ENCODE peak calls at places on chromosome 11, in five cellular contexts. E, A, J, N and K are unnamed samples.

GRCh38 chr11:19605500-19606371 is 106.9 kb upstream of the NAV2 start:
- DNase-seq in A (peak), E (no peak), N (peak), J (peak), K (peak)

GRCh38 chr11:79193663-79194062 is 247.2 kb downstream of the TENM4 start:
- DNase-seq in A (no peak), E (no peak), J (no peak), N (no peak), K (no peak)

GRCh38 chr11:86954288-86955110 is 696 bp downstream of the FZD4 start:
- DNase-seq in E (no peak), J (no peak), A (peak), N (no peak), K (no peak)

GRCh38 chr11:67437082-67437821 is at the start of gene PTPRCAP:
- DNase-seq in J (no peak), N (no peak), A (no peak), E (no peak), K (no peak)

GRCh38 chr11:70675697-70676374 is 277.5 kb downstream of the CTTN start:
- DNase-seq in J (no peak), E (no peak), A (peak), N (no peak), K (no peak)

GRCh38 chr11:10041337-10041736 is 252.7 kb downstream of the SBF2 start:
- DNase-seq in N (no peak), J (no peak), A (no peak), E (no peak), K (no peak)

GRCh38 chr11:82936261-82936660 is 34.7 kb downstream of the DDIAS start:
- DNase-seq in N (peak), J (peak), A (peak), E (no peak), K (peak)

GRCh38 chr11:72824811-72825505 is 10.7 kb downstream of the ATG16L2 start:
- DNase-seq in E (no peak), A (no peak), J (no peak), N (no peak), K (no peak)

GRCh38 chr11:116601734-116602636 is 170.8 kb downstream of the BUD13 start:
- DNase-seq in E (no peak), A (no peak), N (peak), J (peak), K (no peak)

GRCh38 chr11:27234043-27234668 is 128.9 kb downstream of the CCDC34 start:
- DNase-seq in A (peak), J (peak), N (peak), E (peak), K (peak)

GRCh38 chr11:103465555-103466140 is 356.4 kb downstream of the DYNC2H1 start:
- DNase-seq in E (no peak), A (no peak), N (no peak), J (peak), K (no peak)

GRCh38 chr11:31821235-31821764 is 10.2 kb upstream of the PAX6 start:
- DNase-seq in J (no peak), E (no peak), A (no peak), N (no peak), K (no peak)

GRCh38 chr11:68749501-68750196 is 1.7 kb downstream of the TESMIN start:
- DNase-seq in N (peak), A (peak), E (no peak), J (peak), K (peak)

GRCh38 chr11:66192181-66192888 is 76.1 kb upstream of the RAB1B start:
- DNase-seq in A (peak), E (no peak), N (peak), J (no peak), K (no peak)

GRCh38 chr11:119363081-119363861 is 16.8 kb upstream of the MFRP start:
- DNase-seq in N (no peak), E (no peak), A (no peak), J (no peak), K (no peak)

GRCh38 chr11:79018371-79018849 is 422.4 kb downstream of the TENM4 start:
- DNase-seq in J (peak), E (no peak), N (peak), A (peak), K (peak)

GRCh38 chr11:102323542-102324261 is 6.4 kb downstream of the BIRC3 start:
- DNase-seq in A (peak), E (no peak), J (peak), N (peak), K (peak)

GRCh38 chr11:8577791-8578581 is 16.0 kb downstream of the STK33 start:
- DNase-seq in E (no peak), A (peak), J (peak), N (peak), K (no peak)

GRCh38 chr11:77747381-77747969 is 73.0 kb downstream of the RSF1 start:
- DNase-seq in J (peak), N (peak), A (peak), E (no peak), K (peak)

GRCh38 chr11:75639752-75640151 is 29.1 kb downstream of the MAP6 start:
- DNase-seq in N (peak), E (peak), J (peak), A (peak), K (peak)

GRCh38 chr11:30368394-30368793 is 45.5 kb downstream of the ARL14EP start:
- DNase-seq in E (no peak), J (no peak), N (no peak), A (no peak), K (no peak)

GRCh38 chr11:92192141-92192540 is 32.5 kb upstream of the FAT3 start:
- DNase-seq in A (no peak), E (no peak), J (no peak), N (no peak), K (no peak)

GRCh38 chr11:87038235-87038960 is 664 bp downstream of the TMEM135 start:
- DNase-seq in A (peak), N (no peak), E (no peak), J (peak), K (peak)

GRCh38 chr11:69257838-69258658 is 35.9 kb upstream of the MYEOV start:
- DNase-seq in N (no peak), E (no peak), A (no peak), J (no peak), K (no peak)

GRCh38 chr11:10505278-10506012 is 35.5 kb downstream of the RNF141 start:
- DNase-seq in J (no peak), A (no peak), E (no peak), N (peak), K (no peak)

GRCh38 chr11:116796548-116796947 is 4.9 kb upstream of the APOA5 start:
- DNase-seq in E (no peak), A (no peak), J (no peak), N (no peak), K (no peak)

GRCh38 chr11:87466228-87466627 is 428.5 kb downstream of the TMEM135 start:
- DNase-seq in A (peak), N (no peak), E (no peak), J (no peak), K (no peak)

GRCh38 chr11:8612522-8612921 is 18.5 kb upstream of the STK33 start:
- DNase-seq in N (no peak), A (no peak), J (no peak), E (no peak), K (no peak)

GRCh38 chr11:10181811-10182210 is 112.2 kb downstream of the SBF2 start:
- DNase-seq in E (no peak), N (peak), J (peak), A (peak), K (peak)

GRCh38 chr11:114289779-114290178 is 6.4 kb upstream of the NNMT start:
- DNase-seq in J (no peak), A (no peak), N (no peak), E (no peak), K (no peak)

GRCh38 chr11:114293201-114293711 is 2.9 kb upstream of the NNMT start:
- DNase-seq in J (peak), N (peak), A (no peak), E (no peak), K (peak)

GRCh38 chr11:114290503-114291239 is 5.5 kb upstream of the NNMT start:
- DNase-seq in J (peak), N (peak), A (peak), E (no peak), K (peak)

GRCh38 chr11:114291381-114291780 is 4.8 kb upstream of the NNMT start:
- DNase-seq in A (no peak), E (no peak), N (peak), J (peak), K (peak)

DNA sequence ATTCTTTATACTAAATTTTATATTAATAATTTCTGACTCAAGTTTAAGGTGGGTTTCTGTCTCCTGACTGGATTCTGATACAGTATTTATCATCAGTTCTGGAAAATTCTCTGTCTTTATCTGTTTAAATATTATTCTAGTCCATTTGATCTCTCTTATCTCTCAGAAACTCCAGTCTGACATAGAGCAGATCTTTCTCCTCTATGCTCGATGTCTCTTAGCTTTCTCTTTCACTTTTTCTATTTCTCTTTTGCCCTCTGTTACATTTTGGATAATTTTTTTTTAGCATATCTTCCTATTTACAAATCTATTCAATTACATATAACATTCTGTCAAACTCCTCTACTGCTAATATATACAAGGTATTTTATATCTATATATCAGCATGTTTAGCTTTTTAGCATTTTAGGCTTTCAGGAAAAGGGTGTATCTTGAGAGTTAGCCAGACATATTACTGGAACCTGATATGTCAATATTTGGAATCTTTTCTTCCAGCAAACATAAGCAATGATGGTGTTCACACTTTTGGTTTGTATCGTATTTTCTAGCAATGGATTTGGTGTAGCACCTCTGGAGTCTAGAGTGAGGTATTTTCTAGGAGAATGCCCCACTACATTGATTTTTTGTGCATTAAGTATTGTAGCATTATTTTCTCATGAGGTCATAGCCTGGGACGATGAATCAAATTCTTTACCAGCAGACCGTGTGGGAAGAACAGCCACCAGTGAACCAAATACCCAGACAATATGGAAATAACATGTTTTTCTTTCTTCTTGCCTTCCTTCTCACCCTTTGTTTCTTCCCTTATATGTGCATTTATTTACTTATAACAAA is 4.1 kb upstream of the NNMT start:
- DNase-seq in E (no peak), N (peak), J (peak), A (peak), K (peak)
- H3K4me3 ChIP-seq in E (peak), N (peak), J (no peak), A (peak), K (no peak)

GRCh38 chr11:44950625-44951472 is at the start of gene TP53I11:
- DNase-seq in E (peak), N (peak), J (peak), A (peak), K (no peak)

GRCh38 chr11:44950036-44950624 is 553 bp downstream of the TP53I11 start:
- DNase-seq in N (no peak), E (no peak), J (no peak), A (no peak), K (no peak)

GRCh38 chr11:44948155-44948554 is 2.5 kb downstream of the TP53I11 start:
- DNase-seq in J (no peak), E (no peak), A (no peak), N (no peak), K (no peak)

GRCh38 chr11:44947114-44947513 is 3.6 kb downstream of the TP53I11 start:
- DNase-seq in N (no peak), J (no peak), A (no peak), E (no peak), K (no peak)

DNA sequence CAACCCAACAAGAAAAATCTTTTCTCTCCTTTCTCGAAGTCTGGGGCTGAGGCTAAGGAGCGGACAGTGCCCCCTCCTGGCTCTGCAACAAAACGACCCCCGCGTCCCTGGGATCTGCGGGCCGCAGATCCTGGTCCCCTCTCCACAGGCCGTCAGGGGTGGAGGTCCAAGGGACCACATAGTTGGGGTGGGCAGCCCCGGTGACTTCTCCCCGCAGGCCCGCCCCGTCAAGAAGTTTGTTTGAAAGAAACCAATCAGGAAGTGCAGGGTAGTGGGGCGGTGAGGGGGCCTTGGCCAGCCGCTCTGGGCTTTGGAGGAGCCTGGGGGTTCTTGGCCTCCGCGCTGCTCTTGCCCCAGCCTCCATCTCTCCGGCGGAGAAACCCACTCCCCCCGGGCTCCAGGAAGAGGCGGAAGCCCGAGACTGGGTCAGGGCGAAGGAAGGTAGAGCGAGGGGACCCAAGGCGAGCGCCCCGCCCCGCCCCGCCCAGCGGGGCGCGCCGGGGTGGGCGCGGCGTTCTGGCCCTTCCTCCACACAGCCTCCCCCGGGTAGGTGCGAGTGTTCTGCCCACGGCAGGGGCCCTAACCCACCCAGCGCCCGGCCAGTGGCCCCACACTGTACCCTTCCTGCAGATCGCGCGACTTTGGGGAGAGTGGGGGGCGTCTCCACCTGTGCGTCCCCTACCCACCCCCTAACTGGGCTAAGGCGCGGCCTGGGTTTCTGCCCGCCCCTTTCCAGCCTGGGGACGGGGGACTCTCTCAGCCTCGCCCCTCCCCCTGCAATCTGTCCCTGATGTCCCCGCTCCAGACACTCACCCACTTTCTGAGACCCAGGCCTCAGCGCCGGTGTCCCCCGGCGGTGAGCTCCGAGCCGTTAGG is 1.3 kb downstream of the TP53I11 start:
- DNase-seq in N (peak), A (peak), E (no peak), J (peak), K (no peak)
- TF ChIP-seq CTCF in N (peak), A (peak), E (peak), J (peak), K (peak)

DNA sequence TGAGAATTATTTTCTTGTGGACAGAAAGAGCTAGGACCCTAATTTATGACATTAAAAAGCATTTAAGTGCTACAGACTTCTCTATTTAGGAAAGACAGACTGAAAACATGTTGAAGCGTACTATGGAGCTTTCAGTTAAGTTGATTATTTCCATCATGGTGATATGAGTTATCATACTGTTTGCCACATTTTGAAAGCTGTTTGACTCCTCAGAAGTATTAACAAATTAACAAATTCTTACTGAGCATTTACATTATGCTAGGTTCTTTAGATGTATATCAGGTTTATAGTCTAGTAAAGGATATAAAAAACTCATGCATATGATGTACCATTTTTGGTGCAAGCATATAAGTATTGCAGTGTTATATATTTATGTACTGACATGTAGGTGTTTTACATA is 50.1 kb downstream of the ARHGEF12 start:
- DNase-seq in A (no peak), J (no peak), E (no peak), N (no peak), K (no peak)
- H3K4me3 ChIP-seq in A (no peak), J (no peak), E (peak), N (no peak), K (no peak)

DNA sequence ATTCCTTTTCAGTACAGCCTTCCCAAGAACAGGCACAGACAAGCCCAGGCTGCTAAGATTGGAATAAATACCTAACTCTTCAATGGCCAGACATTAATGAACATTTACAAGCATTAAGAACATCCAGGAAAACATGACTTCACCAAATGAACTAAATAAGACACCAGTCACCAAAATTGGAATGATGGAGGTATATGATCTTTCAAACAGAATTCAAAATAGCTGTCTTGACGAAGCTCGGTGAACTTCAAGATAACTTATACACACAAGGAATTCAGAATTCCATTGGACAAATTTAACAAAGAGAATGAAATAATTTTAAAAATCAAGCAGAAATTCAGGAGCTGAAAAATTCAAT is 16.4 kb upstream of the DDX10 start:
- DNase-seq in N (no peak), E (no peak), J (no peak), A (no peak), K (no peak)
- TF ChIP-seq CTCF in N (no peak), E (no peak), J (no peak), A (no peak), K (no peak)